ENCODE peak calls at places on chromosome 14, in five cellular contexts. G is HCT116, U is HepG2, D is AG04450, J is HL-60. W is an unnamed sample.
A peak's percentile ranks its signal among the peaks of the same experiment; 100 is the strongest.

GRCh38 chr14:36505892-36506731 is 13.9 kb downstream of the NKX2-1 start:
- DNase-seq in J (no peak), U (no peak), G (no peak), D (no peak), W (no peak)

GRCh38 chr14:73785834-73786631 is 65.6 kb upstream of the PTGR2 start:
- DNase-seq in J (peak; percentile 83), G (peak; percentile 46), U (peak; percentile 95), D (peak; percentile 88), W (peak; percentile 82)

GRCh38 chr14:105888151-105888550 is 361.8 kb downstream of the TMEM121 start:
- DNase-seq in U (no peak), D (no peak), G (no peak), J (no peak), W (no peak)

GRCh38 chr14:92625213-92625612 is 111.6 kb downstream of the RIN3 start:
- DNase-seq in G (peak; percentile 69), D (peak; percentile 88), J (no peak), U (no peak), W (peak; percentile 80)

GRCh38 chr14:98433436-98433835 is 838.6 kb downstream of the BCL11B start:
- DNase-seq in J (no peak), D (no peak), G (no peak), U (no peak), W (no peak)

GRCh38 chr14:103194256-103195045 is 71.2 kb downstream of the TNFAIP2 start:
- DNase-seq in G (no peak), D (peak; percentile 26), U (peak; percentile 21), J (peak; percentile 58), W (peak; percentile 78)

GRCh38 chr14:56808314-56809201 is 1.7 kb downstream of the OTX2 start:
- DNase-seq in J (no peak), U (no peak), D (no peak), G (no peak), W (no peak)

GRCh38 chr14:102891556-102891955 is 30.9 kb upstream of the AMN start:
- DNase-seq in G (no peak), J (no peak), U (no peak), D (peak; percentile 43), W (no peak)

GRCh38 chr14:50025776-50026175 is 90.6 kb downstream of the VCPKMT start:
- DNase-seq in D (no peak), J (no peak), U (no peak), G (no peak), W (no peak)

GRCh38 chr14:53048631-53049030 is 97.8 kb upstream of the FERMT2 start:
- DNase-seq in G (no peak), D (no peak), J (no peak), U (no peak), W (no peak)

GRCh38 chr14:91484744-91485143 is 25.4 kb downstream of the PPP4R3A start:
- DNase-seq in J (no peak), D (no peak), U (no peak), G (no peak), W (no peak)

GRCh38 chr14:24430682-24431568 is 1.2 kb downstream of the KHNYN start:
- DNase-seq in G (no peak), D (no peak), U (no peak), J (no peak), W (no peak)

GRCh38 chr14:50399251-50400032 is 2.8 kb upstream of the CDKL1 start:
- DNase-seq in G (peak; percentile 4), U (no peak), J (peak; percentile 5), D (peak; percentile 10), W (peak; percentile 78)

GRCh38 chr14:61812347-61813100 is 50.3 kb downstream of the SNAPC1 start:
- DNase-seq in D (no peak), J (no peak), U (no peak), G (no peak), W (no peak)

GRCh38 chr14:75333523-75334190 is 55.0 kb downstream of the FOS start:
- DNase-seq in D (no peak), G (no peak), J (no peak), U (no peak), W (no peak)

GRCh38 chr14:92922883-92923743 is at the start of gene CHGA:
- DNase-seq in J (peak; percentile 33), U (peak; percentile 36), G (no peak), D (no peak), W (no peak)

GRCh38 chr14:57420986-57421385 is 30.6 kb downstream of the NAA30 start:
- DNase-seq in J (no peak), G (no peak), U (no peak), D (no peak), W (no peak)

GRCh38 chr14:105020815-105021655 is at the start of gene CDCA4:
- DNase-seq in G (peak; percentile 89), D (peak; percentile 81), U (peak; percentile 88), J (peak; percentile 90), W (no peak)

GRCh38 chr14:65098586-65098985 is 3.7 kb downstream of the MAX start:
- DNase-seq in D (no peak), J (no peak), G (no peak), U (no peak), W (no peak)

GRCh38 chr14:55170526-55170925 is 20.9 kb downstream of the DLGAP5 start:
- DNase-seq in D (no peak), U (no peak), J (no peak), G (no peak), W (no peak)

GRCh38 chr14:22002860-22003284 is 329.3 kb upstream of the OR4E1 start:
- DNase-seq in U (no peak), D (no peak), J (no peak), G (peak; percentile 16), W (no peak)

GRCh38 chr14:90782892-90783291 is 33.3 kb downstream of the TTC7B start:
- DNase-seq in U (no peak), J (no peak), D (no peak), G (no peak), W (no peak)

GRCh38 chr14:104818714-104819161 is 17.8 kb downstream of the ZBTB42 start:
- DNase-seq in U (no peak), G (no peak), J (no peak), D (no peak), W (no peak)

GRCh38 chr14:99057684-99058083 is 214.3 kb downstream of the BCL11B start:
- DNase-seq in D (no peak), G (no peak), J (no peak), U (no peak), W (no peak)

GRCh38 chr14:63421919-63422318 is 103.2 kb upstream of the GPHB5 start:
- DNase-seq in D (no peak), U (no peak), J (no peak), G (no peak), W (no peak)

GRCh38 chr14:103281496-103282231 is 52.4 kb upstream of the EIF5 start:
- DNase-seq in G (no peak), J (no peak), D (no peak), U (peak; percentile 49), W (no peak)

GRCh38 chr14:106087855-106088254 is 561.5 kb downstream of the TMEM121 start:
- DNase-seq in G (no peak), D (no peak), U (no peak), J (no peak), W (no peak)

GRCh38 chr14:65470404-65470880 is 57.9 kb downstream of the FUT8 start:
- DNase-seq in G (no peak), U (no peak), J (no peak), D (no peak), W (no peak)

GRCh38 chr14:77032854-77033621 is 4.5 kb upstream of the IRF2BPL start:
- DNase-seq in J (peak; percentile 59), U (peak; percentile 86), G (no peak), D (peak; percentile 95), W (peak; percentile 95)

GRCh38 chr14:105851716-105852377 is 325.5 kb downstream of the TMEM121 start:
- DNase-seq in U (no peak), D (no peak), J (no peak), G (no peak), W (no peak)

GRCh38 chr14:47195582-47195981 is 479.8 kb downstream of the MDGA2 start:
- DNase-seq in U (no peak), D (no peak), J (no peak), G (no peak), W (no peak)

GRCh38 chr14:37600880-37601741 is 5.7 kb downstream of the TTC6 start:
- DNase-seq in U (no peak), J (no peak), G (no peak), D (no peak), W (no peak)

GRCh38 chr14:51534623-51535022 is 117.1 kb upstream of the FRMD6 start:
- DNase-seq in J (no peak), G (peak; percentile 71), U (peak; percentile 95), D (no peak), W (no peak)

GRCh38 chr14:100072783-100073346 is 7.6 kb downstream of the EVL start:
- DNase-seq in U (no peak), J (peak; percentile 73), D (no peak), G (peak; percentile 13), W (no peak)
- TF ChIP-seq CTCF in U (no peak), J (peak; percentile 27), D (no peak), G (peak; percentile 37), W (peak; percentile 39)

GRCh38 chr14:20841096-20841495 is 38.5 kb upstream of the RNASE1 start:
- DNase-seq in U (no peak), D (no peak), J (no peak), G (no peak), W (no peak)

GRCh38 chr14:20830831-20831230 is 28.2 kb upstream of the RNASE1 start:
- DNase-seq in G (no peak), U (no peak), J (no peak), D (no peak), W (no peak)

GRCh38 chr14:20834899-20835298 is 32.3 kb upstream of the RNASE1 start:
- DNase-seq in D (no peak), J (no peak), G (no peak), U (no peak), W (no peak)

DNA sequence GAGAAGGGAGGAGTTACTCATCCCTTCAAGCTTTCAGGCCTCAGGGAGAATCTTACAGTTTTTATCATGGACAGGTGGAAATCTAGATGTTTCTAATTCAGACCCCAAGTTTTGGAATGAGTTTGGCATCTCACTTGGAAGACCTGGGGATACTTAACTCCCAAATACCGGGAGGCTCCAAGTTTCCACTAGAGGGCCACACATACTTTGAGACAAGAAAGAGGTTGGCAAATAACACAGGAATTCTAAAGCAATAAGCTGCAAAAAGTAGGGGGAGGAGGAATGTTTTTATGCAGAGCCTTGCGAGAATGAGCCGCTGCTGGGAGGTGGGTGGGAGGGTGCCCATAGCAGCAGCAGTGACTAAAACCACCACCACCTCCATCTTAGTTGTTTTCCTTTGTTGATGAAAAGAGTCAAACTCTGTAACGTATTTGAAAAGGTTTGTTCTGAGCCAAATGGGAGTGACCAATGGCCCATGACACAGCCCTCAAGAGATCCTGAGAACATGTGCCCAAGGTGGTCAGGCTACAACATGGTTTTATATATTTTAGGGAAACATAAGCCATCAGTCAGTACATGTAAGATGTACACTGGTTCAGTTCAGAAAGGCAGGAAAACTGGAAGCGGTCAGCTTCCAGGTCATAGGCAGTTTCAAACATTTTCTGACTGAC is 34.2 kb upstream of the RNASE1 start:
- DNase-seq in G (peak; percentile 66), U (peak; percentile 63), J (no peak), D (no peak), W (no peak)
- TF ChIP-seq CTCF in G (peak; percentile 72), U (peak; percentile 45), J (no peak), D (peak; percentile 39), W (peak; percentile 74)

GRCh38 chr14:66965831-66966230 is 223.4 kb upstream of the GARIN2 start:
- DNase-seq in U (no peak), G (no peak), D (no peak), J (no peak), W (no peak)
- TF ChIP-seq CTCF in U (no peak), G (no peak), D (no peak), J (no peak), W (no peak)

GRCh38 chr14:72416892-72417291 is 477.0 kb downstream of the DPF3 start:
- DNase-seq in J (no peak), U (peak; percentile 7), D (no peak), G (peak; percentile 34), W (no peak)
- TF ChIP-seq CTCF in J (no peak), U (no peak), D (no peak), G (peak; percentile 51), W (peak; percentile 5)

GRCh38 chr14:70282666-70283065 is 76.8 kb downstream of the COX16 start:
- DNase-seq in D (no peak), G (no peak), J (no peak), U (no peak), W (no peak)
- TF ChIP-seq CTCF in D (no peak), G (no peak), J (no peak), U (no peak), W (no peak)